ENCODE peak calls at places on chromosomes 2 and 18, in six cellular contexts. K is neural progenitor cell, W is thoracic aorta, F is spleen, C is PC-9, I is ovary. Q is an unnamed sample.

GRCh38 chr2:130744287-130745117 is 10.8 kb upstream of the AMER3 start:
- DNase-seq in C (no peak), F (no peak), K (peak; percentile 50), I (no peak), W (no peak), Q (no peak)

GRCh38 chr2:117058366-117058765 is 756.1 kb upstream of the DDX18 start:
- DNase-seq in W (no peak), F (no peak), I (no peak), C (no peak), K (no peak), Q (no peak)

GRCh38 chr2:241469746-241470145 is 38.6 kb downstream of the STK25 start:
- DNase-seq in C (no peak), W (no peak), K (no peak), F (no peak), I (no peak), Q (no peak)

GRCh38 chr2:232389327-232389726 is 10.8 kb downstream of the ALPP start:
- DNase-seq in I (no peak), C (no peak), W (no peak), K (no peak), F (no peak), Q (no peak)

GRCh38 chr18:73121207-73121606 is 253.4 kb upstream of the NETO1 start:
- DNase-seq in C (no peak), I (no peak), F (no peak), W (no peak), K (no peak), Q (no peak)

GRCh38 chr2:197909377-197909776 is 105.0 kb downstream of the PLCL1 start:
- DNase-seq in K (no peak), C (no peak), F (no peak), I (no peak), W (no peak), Q (no peak)

GRCh38 chr2:54673501-54673998 is 49.9 kb upstream of the EML6 start:
- DNase-seq in C (no peak), F (peak; percentile 90), W (no peak), I (peak; percentile 89), K (no peak), Q (peak; percentile 87)

GRCh38 chr2:37599688-37600525 is 71.5 kb downstream of the CDC42EP3 start:
- DNase-seq in C (no peak), K (no peak), F (peak; percentile 88), I (no peak), W (no peak), Q (peak; percentile 63)

GRCh38 chr2:21418456-21418855 is 294.7 kb downstream of the TDRD15 start:
- DNase-seq in F (no peak), C (peak; percentile 3), W (no peak), I (no peak), K (no peak), Q (no peak)

GRCh38 chr2:168480356-168480755 is 24.3 kb downstream of the CERS6 start:
- DNase-seq in I (no peak), K (no peak), W (no peak), F (no peak), C (no peak), Q (no peak)

GRCh38 chr2:230899786-230900185 is 25.3 kb downstream of the GPR55 start:
- DNase-seq in I (no peak), W (no peak), K (no peak), C (no peak), F (no peak), Q (no peak)

DNA sequence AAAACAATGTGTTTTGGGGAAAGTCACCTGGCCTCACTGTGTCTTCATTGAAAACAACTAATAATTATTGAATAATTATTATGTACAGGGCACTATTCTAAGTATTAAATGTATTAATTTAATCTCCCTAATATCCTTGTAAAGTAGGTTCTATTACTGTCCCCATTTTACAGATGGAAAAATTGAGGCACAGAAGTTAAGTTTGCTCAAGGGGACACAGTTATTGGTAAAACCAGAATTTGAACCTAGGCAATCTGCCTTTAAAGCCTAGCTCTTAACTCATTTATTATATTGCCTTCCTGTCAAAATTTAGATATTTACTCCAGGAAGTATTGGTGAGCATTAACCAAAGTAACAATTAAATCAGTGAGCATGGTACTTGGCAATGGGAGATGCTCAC is 84.6 kb downstream of the PMS1 start:
- DNase-seq in C (no peak), I (no peak), K (no peak), W (no peak), F (no peak), Q (no peak)
- H3K27me3 ChIP-seq in C (no peaks in the 10 kb centered on the region), I (no peaks in the 10 kb centered on the region), K (no peaks in the 10 kb centered on the region), W (no peaks in the 10 kb centered on the region), F (no peaks in the 10 kb centered on the region), Q (no peaks in the 10 kb centered on the region)

DNA sequence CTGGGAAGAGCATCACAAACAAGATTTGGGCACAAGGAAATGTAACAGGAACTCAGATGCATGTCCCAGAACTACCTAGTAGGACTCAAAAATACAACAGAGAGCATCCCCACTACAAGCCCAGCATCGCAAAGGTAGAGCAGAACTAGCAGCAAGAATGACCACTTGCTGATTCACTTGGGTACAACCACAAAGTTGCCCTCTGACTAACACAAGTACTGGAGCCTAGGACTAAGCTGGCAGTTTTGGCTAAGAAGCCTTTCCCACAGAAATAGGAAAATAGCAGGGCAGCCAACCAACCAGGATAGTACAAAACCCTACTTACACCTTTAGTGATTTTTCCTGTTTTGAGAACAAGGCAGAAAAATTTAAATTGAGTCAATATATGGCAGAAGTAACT is 193.8 kb downstream of the PAX3 start:
- DNase-seq in W (no peak), F (no peak), I (no peak), K (no peak), C (no peak), Q (no peak)
- H3K27me3 ChIP-seq in W (no peaks in the 10 kb centered on the region), F (no peaks in the 10 kb centered on the region), I (no peaks in the 10 kb centered on the region), K (no peaks in the 10 kb centered on the region), C (peaks cover 41% of the 10 kb centered on the region), Q (no peaks in the 10 kb centered on the region)

DNA sequence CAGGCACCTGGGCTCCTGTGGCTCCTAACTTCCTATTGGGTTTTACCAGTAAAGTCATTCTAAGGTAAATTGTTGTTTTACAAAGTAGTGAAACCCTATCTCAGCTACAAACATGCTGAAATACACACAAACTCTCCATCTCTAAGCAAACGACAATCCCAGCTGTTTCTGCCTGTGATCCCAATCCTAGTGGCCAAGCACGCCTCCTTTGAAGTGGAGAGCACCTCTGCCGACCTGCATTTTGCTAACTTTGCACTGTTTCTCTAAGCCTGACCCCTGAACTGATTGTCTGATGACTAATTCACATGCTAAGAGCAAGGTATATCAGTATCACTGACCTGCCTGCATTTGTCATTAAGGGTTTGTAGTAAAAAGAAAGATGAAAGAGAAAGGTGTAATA is 124.3 kb downstream of the PAX3 start:
- DNase-seq in I (no peak), W (no peak), F (no peak), K (peak; percentile 28), C (no peak), Q (no peak)
- H3K27me3 ChIP-seq in I (no peaks in the 10 kb centered on the region), W (no peaks in the 10 kb centered on the region), F (no peaks in the 10 kb centered on the region), K (peaks cover 77% of the 10 kb centered on the region), C (peaks cover 40% of the 10 kb centered on the region), Q (no peaks in the 10 kb centered on the region)

DNA sequence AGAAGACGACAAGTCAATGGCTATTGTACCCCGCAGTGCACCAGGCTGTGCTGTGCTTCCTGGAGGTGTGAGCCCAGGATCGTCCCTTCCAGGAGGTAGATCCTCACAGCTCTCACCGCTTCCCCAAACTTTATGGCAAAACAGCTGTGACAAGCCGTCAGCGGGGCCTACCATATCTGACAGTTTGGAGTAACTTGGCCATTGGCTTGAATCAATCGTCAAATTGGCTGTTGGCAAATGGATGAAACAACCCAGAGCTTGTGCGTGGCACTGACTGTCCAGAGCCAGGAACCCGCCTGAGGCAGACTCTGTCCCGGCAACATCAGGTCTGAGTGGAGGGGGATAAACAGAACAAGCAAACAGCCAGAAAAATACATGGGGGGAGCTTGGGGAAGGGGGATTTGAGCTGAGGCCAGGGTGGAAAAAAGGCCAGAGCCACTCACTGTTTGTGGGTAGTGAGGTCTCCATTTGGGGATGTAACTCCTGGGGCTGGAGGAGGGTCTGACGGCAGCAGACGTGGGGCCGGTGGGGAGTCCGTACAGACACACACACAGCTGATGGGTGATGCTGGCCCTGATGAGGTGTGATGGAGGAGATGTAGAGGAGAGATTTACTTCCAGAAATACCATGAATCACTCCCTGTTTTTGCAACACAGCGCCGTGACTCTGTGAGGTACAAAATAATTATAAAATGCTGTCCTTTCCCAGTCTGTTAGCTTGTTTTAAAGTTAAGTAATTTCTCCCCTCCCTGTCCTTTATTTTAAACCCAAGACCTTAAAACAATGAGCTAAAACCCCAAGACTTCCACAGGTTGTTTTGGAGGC is 174.8 kb downstream of the TWIST2 start:
- DNase-seq in I (no peak), F (peak; percentile 50), C (no peak), W (no peak), K (no peak), Q (peak; percentile 35)
- H3K27me3 ChIP-seq in I (no peaks in the 10 kb centered on the region), F (no peaks in the 10 kb centered on the region), C (peaks cover 98% of the 10 kb centered on the region), W (no peaks in the 10 kb centered on the region), K (no peaks in the 10 kb centered on the region), Q (no peaks in the 10 kb centered on the region)

DNA sequence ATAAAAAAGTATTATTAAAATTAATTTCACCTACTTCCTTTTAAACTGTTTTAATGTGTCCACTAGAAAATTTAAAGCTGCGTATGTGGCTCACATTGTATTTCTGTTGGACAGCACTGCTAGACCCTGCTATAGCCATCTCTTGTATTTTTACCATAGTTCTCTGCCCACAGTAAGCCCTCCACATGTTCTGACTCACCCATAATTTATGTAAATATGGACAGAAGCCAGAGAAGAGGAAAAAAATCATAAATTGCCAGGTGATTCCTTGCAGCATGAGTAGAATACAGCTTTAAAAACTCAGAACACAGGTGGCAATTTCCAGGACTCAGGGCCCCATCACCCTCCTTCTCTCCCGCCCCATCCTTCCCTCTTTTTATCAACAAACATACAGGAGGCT is 142.4 kb upstream of the MEX3C start:
- DNase-seq in I (no peak), W (no peak), F (no peak), K (no peak), C (peak; percentile 58), Q (no peak)
- H3K27me3 ChIP-seq in I (no peaks in the 10 kb centered on the region), W (no peaks in the 10 kb centered on the region), F (no peaks in the 10 kb centered on the region), K (no peaks in the 10 kb centered on the region), C (no peaks in the 10 kb centered on the region), Q (peaks cover 4% of the 10 kb centered on the region)

DNA sequence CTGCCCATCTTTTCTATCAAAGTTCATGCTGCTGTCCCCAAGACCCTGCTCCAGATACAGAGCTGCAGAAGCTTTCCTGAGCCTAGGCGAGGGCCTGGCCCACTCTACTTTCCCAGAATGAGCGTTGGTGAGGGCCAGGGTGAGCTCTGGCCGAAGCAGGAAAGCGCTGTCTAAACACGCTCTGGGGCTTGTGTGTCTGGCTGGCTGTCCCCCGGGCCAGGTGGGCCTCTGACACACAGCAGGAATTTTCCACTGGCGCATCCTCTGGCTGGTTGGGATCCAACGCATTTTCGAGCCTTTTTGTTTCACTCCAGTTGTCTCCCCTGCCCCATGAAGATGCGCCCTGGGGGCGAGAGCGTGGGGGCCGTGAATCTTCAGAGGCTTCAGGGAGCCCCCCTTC is 17.8 kb upstream of the KCNK3 start:
- DNase-seq in K (no peak), I (no peak), W (no peak), F (peak; percentile 41), C (no peak), Q (peak; percentile 38)
- H3K27me3 ChIP-seq in K (peaks cover 4% of the 10 kb centered on the region), I (no peaks in the 10 kb centered on the region), W (no peaks in the 10 kb centered on the region), F (no peaks in the 10 kb centered on the region), C (no peaks in the 10 kb centered on the region), Q (no peaks in the 10 kb centered on the region)

GRCh38 chr2:222208010-222208690 is 90.6 kb downstream of the PAX3 start:
- DNase-seq in K (no peak), C (no peak), W (no peak), I (no peak), F (no peak), Q (no peak)
- H3K27me3 ChIP-seq in K (peaks cover 7% of the 10 kb centered on the region), C (peaks cover 91% of the 10 kb centered on the region), W (no peaks in the 10 kb centered on the region), I (no peaks in the 10 kb centered on the region), F (no peaks in the 10 kb centered on the region), Q (no peaks in the 10 kb centered on the region)

Q was measured in upper lobe of right lung.